ENCODE peak calls at places on chromosome 16, in four cellular contexts. P is A549, M is stomach, Q is upper lobe of left lung. S is an unnamed sample.

GRCh38 chr16:2520784-2521577 is 810 bp downstream of the AMDHD2 start:
- DNase-seq in Q (peak), P (no peak), M (peak), S (peak)

GRCh38 chr16:1183235-1183907 is 30.5 kb downstream of the CACNA1H start:
- DNase-seq in Q (no peak), M (no peak), P (peak), S (peak)

GRCh38 chr16:89646270-89646669 is 11.2 kb downstream of the CHMP1A start:
- DNase-seq in Q (no peak), P (no peak), M (no peak), S (no peak)

GRCh38 chr16:17395849-17396480 is 74.8 kb downstream of the XYLT1 start:
- DNase-seq in M (peak), Q (no peak), P (no peak), S (peak)

GRCh38 chr16:23781176-23781575 is 26.4 kb downstream of the CHP2 start:
- DNase-seq in M (no peak), P (no peak), Q (no peak), S (no peak)

GRCh38 chr16:79379083-79379482 is 221.5 kb downstream of the MAF start:
- DNase-seq in P (no peak), Q (no peak), M (no peak), S (no peak)

GRCh38 chr16:51167170-51167710 is 16.2 kb upstream of the SALL1 start:
- DNase-seq in P (no peak), Q (no peak), M (no peak), S (no peak)

GRCh38 chr16:36336-36984 is 16.9 kb downstream of the POLR3K start:
- DNase-seq in Q (no peak), M (no peak), P (no peak), S (no peak)

GRCh38 chr16:72558501-72558900 is 386.5 kb upstream of the PMFBP1 start:
- DNase-seq in P (no peak), Q (no peak), M (no peak), S (no peak)

GRCh38 chr16:62068747-62069146 is 32.5 kb upstream of the CDH8 start:
- DNase-seq in P (peak), Q (no peak), M (no peak), S (no peak)

GRCh38 chr16:85176541-85177447 is 64.5 kb upstream of the CIBAR2 start:
- DNase-seq in Q (no peak), M (no peak), P (no peak), S (no peak)

GRCh38 chr16:4966736-4967453 is 8.8 kb downstream of the SEC14L5 start:
- DNase-seq in Q (no peak), M (no peak), P (no peak), S (no peak)

GRCh38 chr16:82924075-82924854 is 297.5 kb downstream of the CDH13 start:
- DNase-seq in Q (no peak), P (no peak), M (no peak), S (peak)

GRCh38 chr16:78444-79145 is 570 bp downstream of the MPG start:
- DNase-seq in Q (no peak), P (no peak), M (no peak), S (no peak)

GRCh38 chr16:1335996-1336395 is 2.6 kb downstream of the BAIAP3 start:
- DNase-seq in M (no peak), Q (no peak), P (no peak), S (no peak)

GRCh38 chr16:14564323-14564722 is 65.7 kb downstream of the PARN start:
- DNase-seq in M (peak), P (peak), Q (no peak), S (peak)

GRCh38 chr16:35685085-35685484 is 2225.7 kb downstream of the TP53TG3F start:
- DNase-seq in M (no peak), P (no peak), Q (no peak), S (no peak)

GRCh38 chr16:74776926-74777325 is 2.3 kb upstream of the FA2H start:
- DNase-seq in Q (no peak), P (no peak), M (no peak), S (no peak)

GRCh38 chr16:15672514-15673167 is 22.6 kb downstream of the NDE1 start:
- DNase-seq in Q (peak), P (peak), M (peak), S (peak)

GRCh38 chr16:72612271-72612670 is 435.7 kb downstream of the ZFHX3 start:
- DNase-seq in P (no peak), M (no peak), Q (no peak), S (no peak)

GRCh38 chr16:716250-716607 is 1.3 kb downstream of the METRN start:
- DNase-seq in Q (no peak), M (peak), P (peak), S (no peak)

GRCh38 chr16:35795361-35796029 is 2336.1 kb downstream of the TP53TG3F start:
- DNase-seq in Q (no peak), P (no peak), M (no peak), S (no peak)

GRCh38 chr16:519841-520687 is 7.4 kb upstream of the CAPN15 start:
- DNase-seq in Q (no peak), P (no peak), M (no peak), S (no peak)

GRCh38 chr16:66270333-66270927 is 96.1 kb upstream of the CDH5 start:
- DNase-seq in M (peak), Q (peak), P (peak), S (peak)

GRCh38 chr16:85222151-85222863 is 110.0 kb upstream of the CIBAR2 start:
- DNase-seq in Q (no peak), P (no peak), M (no peak), S (no peak)

GRCh38 chr16:17380613-17381012 is 90.1 kb downstream of the XYLT1 start:
- DNase-seq in P (no peak), Q (no peak), M (no peak), S (no peak)

GRCh38 chr16:1340730-1341494 is 7.5 kb downstream of the BAIAP3 start:
- DNase-seq in P (no peak), M (no peak), Q (no peak), S (no peak)

GRCh38 chr16:25158401-25158800 is 46.9 kb downstream of the LCMT1 start:
- DNase-seq in M (no peak), Q (no peak), P (no peak), S (no peak)

GRCh38 chr16:49514391-49514980 is 140.9 kb downstream of the C16orf78 start:
- DNase-seq in M (peak), Q (no peak), P (no peak), S (no peak)

GRCh38 chr16:3444032-3444388 is 530 bp downstream of the NAA60 start:
- DNase-seq in P (peak), M (peak), Q (no peak), S (peak)

GRCh38 chr16:11242658-11243057 is 13.3 kb downstream of the SOCS1 start:
- DNase-seq in P (no peak), M (no peak), Q (no peak), S (no peak)

GRCh38 chr16:55955845-55956244 is 80.7 kb upstream of the CES5A start:
- DNase-seq in Q (no peak), M (no peak), P (no peak), S (no peak)

GRCh38 chr16:30846649-30847402 is 47.1 kb downstream of the BCL7C start:
- DNase-seq in P (no peak), M (no peak), Q (no peak), S (no peak)

GRCh38 chr16:30843501-30843900 is 50.4 kb downstream of the BCL7C start:
- DNase-seq in P (no peak), Q (no peak), M (no peak), S (no peak)

GRCh38 chr16:30842971-30843370 is 50.9 kb downstream of the BCL7C start:
- DNase-seq in P (no peak), M (no peak), Q (no peak), S (no peak)

GRCh38 chr16:30844346-30844670 is 49.6 kb downstream of the BCL7C start:
- DNase-seq in P (no peak), Q (no peak), M (no peak), S (no peak)

DNA sequence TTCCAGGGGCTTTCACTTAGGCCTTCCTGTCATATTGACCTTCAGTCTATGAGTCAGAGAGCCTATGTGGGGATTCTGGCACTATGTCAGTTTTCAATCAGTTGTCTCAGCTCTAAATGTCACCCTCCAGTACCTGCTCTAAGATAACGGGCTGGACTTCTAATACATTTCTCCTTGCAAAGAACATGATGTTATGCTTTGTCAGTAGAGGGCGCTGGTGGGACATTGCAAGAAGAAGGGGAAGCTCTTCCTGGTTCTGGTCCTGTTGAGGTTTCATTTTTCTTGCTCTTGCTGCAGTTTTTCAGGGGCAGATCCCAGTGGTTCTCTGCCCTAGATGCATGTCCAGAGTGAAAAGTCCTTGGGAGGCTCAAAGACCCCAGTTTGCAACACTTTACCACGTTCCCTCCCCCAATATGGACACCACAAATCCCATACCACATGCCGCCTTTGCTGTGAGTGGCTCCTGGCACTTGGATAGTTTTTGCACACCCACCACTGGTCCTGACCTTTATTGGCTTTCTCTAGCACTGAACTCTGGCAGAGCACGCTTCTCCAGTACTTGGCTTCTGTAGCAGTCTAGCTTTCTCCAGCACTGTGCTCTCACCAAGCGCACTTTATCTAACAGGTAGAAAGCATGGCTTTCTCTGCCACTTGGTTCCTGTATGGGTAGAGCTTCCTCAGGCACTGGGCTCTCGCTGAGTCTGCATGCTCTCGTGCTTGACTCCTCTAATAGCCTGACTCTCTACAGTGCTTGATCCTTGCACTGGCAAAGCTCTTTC is 49.0 kb downstream of the BCL7C start:
- DNase-seq in P (peak), M (peak), Q (peak), S (peak)
- TF ChIP-seq EP300 in P (no peak), M (no peak), Q (no peak), S (no peak)

DNA sequence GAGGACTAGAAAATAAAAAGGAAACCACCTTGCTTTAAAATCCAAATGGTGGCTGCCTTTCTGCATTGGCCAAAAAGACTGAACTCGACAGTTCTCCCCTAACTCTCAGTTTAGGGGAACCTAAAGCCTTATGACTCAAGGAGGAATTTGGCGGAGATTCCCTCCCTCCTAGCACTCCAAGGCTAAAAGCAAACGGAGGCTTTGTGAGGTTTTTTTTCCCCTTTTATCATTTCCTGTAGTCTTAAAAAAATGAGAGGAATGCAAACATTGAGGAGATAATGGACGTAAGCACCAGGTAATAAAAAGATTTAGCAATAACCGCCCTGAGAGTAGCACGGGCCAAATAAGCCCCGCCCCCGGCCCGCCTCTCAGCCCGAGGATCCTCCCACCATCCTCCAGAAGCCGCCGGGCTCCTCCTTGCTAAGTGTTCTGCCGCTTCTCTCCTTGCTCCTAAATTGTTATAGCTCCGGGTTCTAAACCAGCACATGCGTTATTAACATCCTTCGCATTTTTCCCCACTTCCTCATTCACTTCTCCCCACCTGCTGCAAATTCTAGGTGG is 5.8 kb upstream of the KIFC3 start:
- DNase-seq in M (peak), Q (peak), P (peak), S (peak)
- TF ChIP-seq EP300 in M (no peak), Q (no peak), P (peak), S (no peak)

DNA sequence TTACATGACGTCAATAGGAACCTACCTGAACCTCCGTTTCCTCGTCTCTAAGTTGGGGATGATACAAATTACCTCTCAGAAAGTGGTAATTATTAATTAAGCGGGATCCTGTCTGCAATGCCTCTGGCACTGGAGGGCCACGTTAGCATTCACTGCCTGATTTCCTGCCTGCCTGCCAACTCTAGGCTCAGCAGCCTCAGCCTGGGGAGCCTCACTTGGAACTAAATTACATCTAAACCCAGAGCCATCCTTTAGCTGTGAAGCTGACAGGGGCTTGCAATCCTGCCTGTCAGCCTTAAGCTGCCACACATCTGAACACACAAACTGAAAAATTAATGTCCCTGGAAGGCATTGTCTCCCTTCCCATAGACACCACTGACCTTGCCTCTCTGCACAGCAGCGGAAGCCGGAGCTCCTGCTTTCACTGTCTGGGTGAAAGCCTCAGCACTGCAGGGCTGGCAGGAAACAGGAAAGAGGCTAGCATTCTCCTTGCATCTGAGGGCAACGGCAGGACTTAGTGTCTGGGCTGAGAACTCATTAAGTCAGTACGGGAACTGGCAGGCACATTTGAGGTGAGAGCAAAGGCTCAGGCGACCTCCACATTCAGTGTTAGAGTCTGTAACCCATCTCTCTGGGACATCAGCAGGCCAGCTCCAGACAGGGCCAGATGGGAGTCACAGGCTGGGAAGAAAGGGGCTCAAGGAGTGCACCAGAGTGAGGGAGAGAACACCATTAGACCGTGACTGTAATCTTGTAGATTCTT is 452.4 kb upstream of the C16orf82 start:
- DNase-seq in Q (no peak), M (no peak), P (no peak), S (no peak)
- TF ChIP-seq EP300 in Q (no peak), M (no peak), P (no peak), S (no peak)

DNA sequence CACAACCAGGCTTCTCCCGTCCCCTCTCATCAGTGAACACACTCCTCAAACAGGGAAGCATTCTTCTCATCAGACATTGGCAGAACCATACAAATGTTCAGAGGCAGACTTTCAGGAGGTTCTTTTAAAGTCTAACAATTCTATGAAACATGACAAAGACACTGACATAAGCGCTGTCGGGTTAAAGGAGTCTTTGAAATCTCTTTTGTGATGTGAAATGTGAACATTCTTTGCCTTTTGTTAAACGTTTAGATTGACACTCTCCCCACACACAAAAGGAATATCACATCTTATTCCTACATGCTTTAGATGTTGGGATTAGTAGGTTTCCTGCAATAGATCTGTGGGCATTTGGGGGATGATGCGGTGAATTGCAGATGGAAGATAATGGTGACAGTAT is 63.9 kb downstream of the NETO2 start:
- DNase-seq in P (no peak), Q (no peak), M (no peak), S (no peak)
- TF ChIP-seq EP300 in P (no peak), Q (no peak), M (no peak), S (no peak)

GRCh38 chr16:30349695-30350094 is 5.4 kb downstream of the CD2BP2 start:
- DNase-seq in P (no peak), M (no peak), Q (peak), S (peak)
- TF ChIP-seq EP300 in P (no peak), M (no peak), Q (no peak), S (no peak)

GRCh38 chr16:47013910-47014309 is 40.4 kb upstream of the DNAJA2 start:
- DNase-seq in Q (no peak), P (no peak), M (no peak), S (no peak)

GRCh38 chr16:47019563-47019962 is 46.1 kb upstream of the DNAJA2 start:
- DNase-seq in M (no peak), P (peak), Q (no peak), S (no peak)

GRCh38 chr16:47016700-47017133 is 43.2 kb upstream of the DNAJA2 start:
- DNase-seq in M (no peak), P (no peak), Q (peak), S (no peak)

GRCh38 chr16:47017636-47018035 is 44.2 kb upstream of the DNAJA2 start:
- DNase-seq in M (no peak), P (no peak), Q (no peak), S (no peak)

GRCh38 chr16:47018223-47018891 is 44.9 kb upstream of the DNAJA2 start:
- DNase-seq in M (peak), Q (peak), P (peak), S (peak)
- TF ChIP-seq EP300 in M (no peak), Q (no peak), P (no peak), S (no peak)

DNA sequence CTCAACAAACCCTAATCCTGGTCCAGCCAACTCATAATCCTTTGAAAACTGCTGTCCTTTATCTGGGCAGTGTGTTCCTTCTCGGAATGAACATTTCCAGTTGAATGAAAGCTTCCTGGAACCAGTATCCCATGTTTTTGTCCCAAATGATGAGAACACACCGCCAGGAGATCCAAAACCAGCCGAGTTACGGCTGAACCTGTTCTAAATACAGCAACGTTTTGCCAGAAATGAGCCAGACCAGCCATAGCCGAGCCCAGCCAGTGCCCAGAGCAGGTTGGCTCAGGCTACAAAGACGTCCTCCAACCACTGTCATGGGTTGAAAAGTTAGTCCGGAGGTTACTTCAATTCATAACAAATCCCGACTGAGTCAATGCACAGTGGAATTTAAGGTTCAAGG is 67.6 kb upstream of the FOXF1 start:
- DNase-seq in M (no peak), Q (no peak), P (no peak), S (no peak)
- TF ChIP-seq EP300 in M (peak), Q (no peak), P (no peak), S (peak)

DNA sequence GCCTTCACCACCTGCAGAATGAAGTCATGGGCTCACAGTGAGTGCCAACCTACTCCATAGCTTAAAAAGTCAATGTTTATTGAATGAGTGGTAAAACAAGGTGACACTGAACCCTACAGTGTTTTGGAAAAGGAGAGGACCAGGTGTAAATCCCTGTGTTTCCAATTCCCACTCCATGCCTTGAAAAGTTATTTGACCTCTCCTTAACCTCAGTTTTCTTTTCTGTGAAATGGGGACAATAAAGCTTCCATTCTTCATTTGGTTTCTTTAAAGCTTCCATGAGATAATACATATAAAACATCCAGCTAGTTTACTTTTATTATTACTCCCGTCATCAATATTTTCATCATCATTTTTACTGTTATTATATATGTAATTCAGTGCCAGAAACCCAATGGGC is 48.0 kb upstream of the ACSM2B start:
- DNase-seq in P (no peak), Q (no peak), M (no peak), S (no peak)
- TF ChIP-seq EP300 in P (no peak), Q (no peak), M (no peak), S (no peak)

S was measured in transverse colon.